ENCODE peak calls at places on chromosomes 13 and 19, in four cellular contexts. I is GM12865, D is tibial nerve, F is cardiac fibroblast. L is an unnamed sample.
A peak's percentile ranks its signal among the peaks of the same experiment; 100 is the strongest.

GRCh38 chr13:82758056-82758455 is 1124.2 kb downstream of the SLITRK1 start:
- DNase-seq in F (peak; percentile 36), I (no peak), D (no peak), L (peak; percentile 10)

GRCh38 chr19:18649371-18650047 is 12.7 kb downstream of the KLHL26 start:
- DNase-seq in D (peak; percentile 64), F (peak; percentile 59), I (no peak), L (peak; percentile 77)

GRCh38 chr19:48455908-48456562 is 661 bp downstream of the KCNJ14 start:
- DNase-seq in F (no peak), I (no peak), D (no peak), L (no peak)

GRCh38 chr13:91232716-91233115 is 114.8 kb upstream of the MIR17HG start:
- DNase-seq in I (no peak), F (no peak), D (no peak), L (no peak)

GRCh38 chr13:87671824-87672603 is 843 bp downstream of the SLITRK5 start:
- DNase-seq in F (no peak), D (no peak), I (no peak), L (no peak)

GRCh38 chr13:80116107-80116506 is 224.8 kb downstream of the SPRY2 start:
- DNase-seq in D (no peak), F (peak; percentile 62), I (no peak), L (peak; percentile 54)

GRCh38 chr19:18279516-18280246 is 1.7 kb downstream of the JUND start:
- DNase-seq in I (peak; percentile 96), F (peak; percentile 97), D (peak; percentile 87), L (peak; percentile 76)

GRCh38 chr19:39408392-39409206 is 2.0 kb downstream of the ZFP36 start:
- DNase-seq in I (no peak), D (no peak), F (peak; percentile 78), L (peak; percentile 65)

GRCh38 chr13:36395280-36395679 is 37.0 kb upstream of the CCNA1 start:
- DNase-seq in I (peak; percentile 19), D (no peak), F (peak; percentile 83), L (peak; percentile 53)

GRCh38 chr13:110538632-110539031 is 22.9 kb downstream of the RAB20 start:
- DNase-seq in I (no peak), D (no peak), F (peak; percentile 77), L (no peak)

GRCh38 chr19:55553217-55554182 is 8.2 kb upstream of the SBK3 start:
- DNase-seq in F (no peak), I (no peak), D (no peak), L (peak; percentile 53)

GRCh38 chr19:14342809-14343208 is 38.4 kb upstream of the ADGRE5 start:
- DNase-seq in D (no peak), F (no peak), I (no peak), L (no peak)
- TF ChIP-seq CTCF in D (no peak), F (no peak), I (no peak), L (no peak)

GRCh38 chr19:29680447-29680846 is 15.2 kb downstream of the PLEKHF1 start:
- DNase-seq in D (no peak), I (peak; percentile 91), F (no peak), L (no peak)
- H3K4me3 ChIP-seq in D (no peak overlapping the region), I (peak overlapping the region; percentile 52), F (no peak overlapping the region), L (no peak overlapping the region)

DNA sequence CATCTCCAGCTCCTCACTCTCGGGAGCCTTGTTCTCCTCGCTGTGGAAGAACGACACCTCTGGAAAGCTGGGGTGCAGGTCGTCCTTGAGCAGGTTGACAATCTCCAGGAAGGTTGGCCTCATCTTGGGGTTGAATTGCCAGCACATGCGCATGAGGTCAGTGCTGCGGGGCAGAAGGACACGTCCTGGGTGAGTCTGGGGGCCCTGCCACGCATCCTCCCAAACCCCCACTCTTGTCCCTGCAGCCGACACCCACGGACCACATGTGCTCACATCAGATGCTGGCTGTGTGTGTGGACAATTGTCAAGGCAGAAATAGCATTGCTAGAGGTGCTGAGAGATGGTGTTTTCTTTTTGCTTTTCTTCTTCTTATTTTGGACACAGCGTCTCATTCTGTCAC is 47.7 kb downstream of the ZNF557 start:
- DNase-seq in I (no peak), F (no peak), D (no peak), L (no peak)
- TF ChIP-seq CTCF in I (no peak), F (no peak), D (no peak), L (no peak)

DNA sequence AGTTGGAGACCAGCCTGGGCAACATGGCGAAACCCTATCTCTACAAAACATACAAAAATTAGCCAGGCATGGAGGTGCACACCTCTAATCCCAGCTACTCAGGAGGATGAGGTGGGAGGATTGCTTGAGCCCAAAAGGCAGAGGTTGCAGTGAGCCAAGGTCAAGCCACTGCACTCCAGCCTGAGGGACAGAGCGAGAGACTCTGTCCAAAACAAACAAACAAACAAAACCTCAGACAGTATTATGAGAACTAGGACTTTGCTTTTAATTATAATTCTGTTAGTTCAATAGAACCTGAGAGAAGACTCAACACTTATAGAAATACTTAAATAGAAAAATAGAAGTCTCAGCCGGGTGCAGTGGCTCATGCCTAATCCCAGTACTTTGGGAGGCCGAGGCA is 31.1 kb upstream of the TPM4 start:
- DNase-seq in F (no peak), D (no peak), I (no peak), L (no peak)
- H3K4me3 ChIP-seq in F (no peak overlapping the region), D (no peak overlapping the region), I (no peak overlapping the region), L (no peak overlapping the region)

GRCh38 chr19:49595819-49596404 is 4.9 kb downstream of the PRR12 start:
- DNase-seq in F (no peak), I (no peak), D (no peak), L (no peak)

GRCh38 chr19:49597703-49597974 is 6.7 kb downstream of the PRR12 start:
- DNase-seq in D (no peak), I (no peak), F (no peak), L (no peak)

GRCh38 chr19:49595006-49595818 is 4.2 kb downstream of the PRR12 start:
- DNase-seq in I (no peak), D (no peak), F (no peak), L (no peak)

GRCh38 chr19:49596407-49596806 is 5.4 kb downstream of the PRR12 start:
- DNase-seq in D (no peak), I (no peak), F (no peak), L (no peak)

GRCh38 chr19:49596954-49597702 is 6.1 kb downstream of the PRR12 start:
- DNase-seq in F (no peak), D (no peak), I (no peak), L (no peak)
- TF ChIP-seq CTCF in F (no peak), D (no peak), I (no peak), L (no peak)

DNA sequence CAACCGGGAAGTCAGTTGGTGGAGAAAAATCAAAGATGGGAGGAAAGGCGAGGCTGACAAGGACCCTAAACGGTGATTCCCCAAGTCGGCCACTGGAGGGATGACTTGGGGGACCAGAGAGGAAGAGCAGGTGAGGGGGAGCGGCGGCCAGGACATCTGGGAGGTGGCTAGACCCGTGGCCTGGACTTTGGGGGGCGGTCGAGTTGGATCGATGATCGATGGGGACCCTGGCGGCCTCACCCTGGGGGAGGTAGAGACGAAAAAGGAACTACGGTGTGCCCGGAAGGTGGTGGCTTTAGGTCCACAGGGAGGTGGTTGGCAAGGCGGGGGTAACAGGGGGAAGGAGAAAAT is 7.6 kb upstream of the CIRBP start:
- DNase-seq in I (no peak), D (no peak), F (no peak), L (no peak)
- H3K4me3 ChIP-seq in I (peak overlapping the region; percentile 93), D (peak overlapping the region; percentile 37), F (peak overlapping the region; percentile 64), L (peak overlapping the region; percentile 75)

DNA sequence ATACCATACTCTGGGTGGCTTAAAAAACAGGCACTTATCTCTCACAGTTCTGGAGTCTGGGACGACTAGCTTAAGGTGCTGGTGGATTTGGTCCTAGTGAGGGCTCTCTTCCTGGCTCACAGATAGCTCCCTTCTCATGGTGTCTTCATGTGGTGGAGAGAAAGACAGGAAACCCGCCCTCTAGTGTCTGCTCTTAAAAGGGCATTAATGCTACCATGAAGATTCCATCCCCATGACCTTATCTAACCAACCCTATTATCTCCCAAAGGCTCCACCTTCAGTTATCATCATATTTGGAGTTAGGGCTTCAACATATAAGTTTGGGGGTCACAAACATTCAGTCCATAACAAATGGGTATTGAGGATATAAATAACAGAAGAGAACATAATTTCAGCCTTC is 139.4 kb downstream of the HS6ST3 start:
- DNase-seq in D (no peak), F (peak; percentile 2), I (peak; percentile 54), L (peak; percentile 48)
- TF ChIP-seq CTCF in D (no peak), F (peak; percentile 48), I (peak; percentile 65), L (peak; percentile 62)

L was measured in bronchial epithelial cell.